ENCODE peak calls at places on chromosomes 11 and 22, in nine cellular contexts. R is fibroblast of pulmonary artery; K is effector CD4-positive, alpha-beta T cell; S is stimulated activated CD4-positive, alpha-beta T cell treated with anti-CD3 and anti-CD28 coated beads, Interleukin-1b, Interleukin-23, amount 100 ng/mL, for 1 hour; U is activated CD8-positive, alpha-beta T cell treated with anti-CD3 and anti-CD28 coated beads for 36 hours; F is NCI-H187; O is MCF 10A; W is colonic mucosa; I is sciatic nerve. Y is an unnamed sample.

GRCh38 chr11:419248-420005 is 4.6 kb upstream of the SIGIRR start:
- DNase-seq in I (no peak), F (no peak), W (no peak), O (no peak), R (no peak), S (no peak), U (no peak), K (no peak), Y (no peak)

GRCh38 chr11:8207080-8208000 is 38.5 kb upstream of the RIC3 start:
- DNase-seq in S (no peak), O (no peak), R (peak; percentile 16), F (no peak), I (no peak), U (no peak), K (no peak), W (no peak), Y (no peak)

GRCh38 chr11:127733552-127733951 is 733.0 kb upstream of the KIRREL3 start:
- DNase-seq in O (no peak), I (no peak), S (no peak), R (no peak), F (no peak), U (no peak), W (no peak), K (no peak), Y (no peak)

GRCh38 chr22:50298937-50299656 is 8.3 kb downstream of the PLXNB2 start:
- DNase-seq in S (no peak), O (no peak), W (no peak), I (no peak), K (no peak), F (no peak), R (no peak), U (no peak), Y (no peak)

GRCh38 chr22:42902875-42903510 is 45.9 kb upstream of the ARFGAP3 start:
- DNase-seq in R (peak; percentile 37), I (no peak), K (no peak), W (no peak), U (no peak), S (no peak), F (no peak), O (no peak), Y (no peak)

GRCh38 chr22:19641254-19641982 is 72.9 kb upstream of the SEPTIN5 start:
- DNase-seq in I (peak; percentile 40), F (no peak), K (no peak), R (peak; percentile 29), O (no peak), S (no peak), U (no peak), W (no peak), Y (no peak)

GRCh38 chr11:19432370-19433163 is 191.8 kb upstream of the E2F8 start:
- DNase-seq in I (no peak), O (peak; percentile 88), W (no peak), K (no peak), R (peak; percentile 84), U (no peak), F (peak; percentile 84), S (no peak), Y (no peak)

GRCh38 chr11:116310215-116310614 is 462.6 kb downstream of the BUD13 start:
- DNase-seq in F (no peak), W (no peak), K (no peak), R (peak; percentile 0), I (no peak), O (no peak), S (no peak), U (no peak), Y (no peak)

GRCh38 chr11:70421123-70421522 is 22.8 kb downstream of the CTTN start:
- DNase-seq in K (no peak), W (no peak), I (no peak), R (no peak), U (peak; percentile 41), S (no peak), O (no peak), F (no peak), Y (no peak)

GRCh38 chr11:46916669-46917108 is 1.7 kb downstream of the LRP4 start:
- DNase-seq in O (peak; percentile 65), U (peak; percentile 37), F (no peak), S (no peak), R (peak; percentile 80), W (peak; percentile 62), K (no peak), I (no peak), Y (no peak)

GRCh38 chr11:106473089-106473722 is 395.7 kb downstream of the AASDHPPT start:
- DNase-seq in U (no peak), F (no peak), R (peak; percentile 80), O (peak; percentile 46), K (no peak), W (no peak), I (no peak), S (no peak), Y (no peak)

GRCh38 chr11:72727521-72727920 is 24.7 kb downstream of the ARAP1 start:
- DNase-seq in U (no peak), R (no peak), F (no peak), O (no peak), I (no peak), W (no peak), K (no peak), S (no peak), Y (no peak)

GRCh38 chr11:20406484-20406883 is 19.0 kb downstream of the PRMT3 start:
- DNase-seq in R (no peak), I (no peak), W (no peak), S (no peak), K (no peak), U (no peak), F (no peak), O (no peak), Y (no peak)

GRCh38 chr22:46067159-46068111 is 82.9 kb upstream of the PPARA start:
- DNase-seq in S (no peak), I (peak; percentile 60), W (no peak), U (no peak), R (no peak), K (no peak), O (peak; percentile 55), F (no peak), Y (no peak)

GRCh38 chr22:28710889-28711285 is 30.7 kb downstream of the CHEK2 start:
- DNase-seq in U (no peak), F (no peak), K (no peak), S (no peak), W (no peak), I (no peak), R (peak; percentile 63), O (no peak), Y (no peak)

GRCh38 chr22:49826603-49827306 is 918 bp downstream of the BRD1 start:
- DNase-seq in O (peak; percentile 35), R (peak; percentile 46), K (peak; percentile 23), F (no peak), I (peak; percentile 73), S (no peak), U (peak; percentile 46), W (peak; percentile 47), Y (peak; percentile 25)

Y was measured in effector memory CD8-positive, alpha-beta T cell.